ENCODE peak calls at places on chromosomes 16 and 17, in eight cellular contexts. One of them, this sample, is unnamed. For H3K4me1, the result is how much of the 10 kb centered on the place peaks cover.

GRCh38 chr16:30113031-30113710 is at the start of gene GDPD3:
- DNase-seq in tibial artery: no peak
- DNase-seq in cardiac muscle cell: no peak
- DNase-seq in tibial nerve: no peak
- DNase-seq in A549: no peak
- DNase-seq in PC-3: peak
- DNase-seq in ovary: peak
- DNase-seq in colonic mucosa: peak
- DNase-seq in this sample: no peak

GRCh38 chr16:7268182-7268581 is 64.5 kb upstream of the RBFOX1 start:
- DNase-seq in tibial artery: no peak
- DNase-seq in cardiac muscle cell: no peak
- DNase-seq in tibial nerve: no peak
- DNase-seq in A549: peak
- DNase-seq in PC-3: peak
- DNase-seq in ovary: no peak
- DNase-seq in colonic mucosa: peak
- DNase-seq in this sample: no peak

GRCh38 chr17:726331-726919 is 6.0 kb upstream of the TLCD3A start:
- DNase-seq in tibial artery: no peak
- DNase-seq in cardiac muscle cell: no peak
- DNase-seq in tibial nerve: no peak
- DNase-seq in A549: no peak
- DNase-seq in PC-3: no peak
- DNase-seq in ovary: no peak
- DNase-seq in colonic mucosa: peak
- DNase-seq in this sample: no peak

GRCh38 chr16:64196444-64196843 is 925.4 kb downstream of the CDH11 start:
- DNase-seq in tibial artery: no peak
- DNase-seq in cardiac muscle cell: peak
- DNase-seq in tibial nerve: no peak
- DNase-seq in A549: no peak
- DNase-seq in PC-3: no peak
- DNase-seq in ovary: no peak
- DNase-seq in colonic mucosa: no peak
- DNase-seq in this sample: no peak

GRCh38 chr17:7837375-7838290 is 3.6 kb downstream of the KDM6B start:
- DNase-seq in tibial artery: no peak
- DNase-seq in cardiac muscle cell: no peak
- DNase-seq in tibial nerve: no peak
- DNase-seq in A549: no peak
- DNase-seq in PC-3: no peak
- DNase-seq in ovary: no peak
- DNase-seq in colonic mucosa: no peak
- DNase-seq in this sample: no peak

GRCh38 chr16:80733366-80733901 is 71.0 kb downstream of the CDYL2 start:
- DNase-seq in tibial artery: no peak
- DNase-seq in cardiac muscle cell: no peak
- DNase-seq in tibial nerve: no peak
- DNase-seq in A549: no peak
- DNase-seq in PC-3: peak
- DNase-seq in ovary: no peak
- DNase-seq in colonic mucosa: no peak
- DNase-seq in this sample: no peak

GRCh38 chr17:6551909-6552768 is 4.2 kb downstream of the PITPNM3 start:
- DNase-seq in tibial artery: no peak
- DNase-seq in cardiac muscle cell: no peak
- DNase-seq in tibial nerve: no peak
- DNase-seq in A549: no peak
- DNase-seq in PC-3: peak
- DNase-seq in ovary: peak
- DNase-seq in colonic mucosa: peak
- DNase-seq in this sample: peak

GRCh38 chr16:70689035-70689969 is 3.4 kb upstream of the MTSS2 start:
- DNase-seq in tibial artery: peak
- DNase-seq in cardiac muscle cell: no peak
- DNase-seq in tibial nerve: no peak
- DNase-seq in A549: no peak
- DNase-seq in PC-3: no peak
- DNase-seq in ovary: peak
- DNase-seq in colonic mucosa: peak
- DNase-seq in this sample: no peak

GRCh38 chr17:65438708-65439294 is 122.6 kb downstream of the AXIN2 start:
- DNase-seq in tibial artery: no peak
- DNase-seq in cardiac muscle cell: no peak
- DNase-seq in tibial nerve: no peak
- DNase-seq in A549: no peak
- DNase-seq in PC-3: peak
- DNase-seq in ovary: no peak
- DNase-seq in colonic mucosa: no peak
- DNase-seq in this sample: no peak

GRCh38 chr16:10111156-10111761 is 71.0 kb downstream of the GRIN2A start:
- DNase-seq in tibial artery: no peak
- DNase-seq in cardiac muscle cell: no peak
- DNase-seq in tibial nerve: no peak
- DNase-seq in A549: no peak
- DNase-seq in PC-3: no peak
- DNase-seq in ovary: no peak
- DNase-seq in colonic mucosa: no peak
- DNase-seq in this sample: no peak

GRCh38 chr17:34645636-34646035 is 66.3 kb downstream of the TMEM132E start:
- DNase-seq in tibial artery: no peak
- DNase-seq in cardiac muscle cell: peak
- DNase-seq in tibial nerve: no peak
- DNase-seq in A549: no peak
- DNase-seq in PC-3: no peak
- DNase-seq in ovary: no peak
- DNase-seq in colonic mucosa: no peak
- DNase-seq in this sample: no peak

GRCh38 chr17:32803544-32803943 is 73.4 kb downstream of the MYO1D start:
- DNase-seq in tibial artery: no peak
- DNase-seq in cardiac muscle cell: peak
- DNase-seq in tibial nerve: no peak
- DNase-seq in A549: no peak
- DNase-seq in PC-3: no peak
- DNase-seq in ovary: no peak
- DNase-seq in colonic mucosa: no peak
- DNase-seq in this sample: no peak

GRCh38 chr16:2278272-2278608 is 10.3 kb upstream of the RNPS1 start:
- DNase-seq in tibial artery: no peak
- DNase-seq in cardiac muscle cell: no peak
- DNase-seq in tibial nerve: no peak
- DNase-seq in A549: no peak
- DNase-seq in PC-3: no peak
- DNase-seq in ovary: no peak
- DNase-seq in colonic mucosa: no peak
- DNase-seq in this sample: no peak

GRCh38 chr16:64089697-64090096 is 1032.2 kb downstream of the CDH11 start:
- DNase-seq in tibial artery: no peak
- DNase-seq in cardiac muscle cell: peak
- DNase-seq in tibial nerve: no peak
- DNase-seq in A549: peak
- DNase-seq in PC-3: peak
- DNase-seq in ovary: no peak
- DNase-seq in colonic mucosa: no peak
- DNase-seq in this sample: no peak

GRCh38 chr17:54771409-54771808 is 129.2 kb upstream of the TOM1L1 start:
- DNase-seq in tibial artery: no peak
- DNase-seq in cardiac muscle cell: no peak
- DNase-seq in tibial nerve: no peak
- DNase-seq in A549: no peak
- DNase-seq in PC-3: no peak
- DNase-seq in ovary: no peak
- DNase-seq in colonic mucosa: no peak
- DNase-seq in this sample: no peak

GRCh38 chr17:39632153-39632941 is 4.6 kb upstream of the STARD3 start:
- DNase-seq in tibial artery: no peak
- DNase-seq in cardiac muscle cell: no peak
- DNase-seq in tibial nerve: no peak
- DNase-seq in A549: no peak
- DNase-seq in PC-3: peak
- DNase-seq in ovary: no peak
- DNase-seq in colonic mucosa: peak
- DNase-seq in this sample: peak

GRCh38 chr17:20073056-20073979 is 64.2 kb downstream of the SPECC1 start:
- DNase-seq in tibial artery: peak
- DNase-seq in cardiac muscle cell: peak
- DNase-seq in tibial nerve: peak
- DNase-seq in A549: no peak
- DNase-seq in PC-3: no peak
- DNase-seq in ovary: peak
- DNase-seq in colonic mucosa: peak
- DNase-seq in this sample: no peak

GRCh38 chr17:78148286-78149016 is 2.3 kb downstream of the C17orf99 start:
- DNase-seq in tibial artery: no peak
- DNase-seq in cardiac muscle cell: no peak
- DNase-seq in tibial nerve: no peak
- DNase-seq in A549: no peak
- DNase-seq in PC-3: no peak
- DNase-seq in ovary: no peak
- DNase-seq in colonic mucosa: no peak
- DNase-seq in this sample: no peak

GRCh38 chr17:77436481-77436880 is 295.7 kb downstream of the SEC14L1 start:
- DNase-seq in tibial artery: no peak
- DNase-seq in cardiac muscle cell: no peak
- DNase-seq in tibial nerve: no peak
- DNase-seq in A549: no peak
- DNase-seq in PC-3: no peak
- DNase-seq in ovary: no peak
- DNase-seq in colonic mucosa: no peak
- DNase-seq in this sample: no peak

GRCh38 chr16:65756163-65756562 is 610.3 kb upstream of the CDH5 start:
- DNase-seq in tibial artery: no peak
- DNase-seq in cardiac muscle cell: no peak
- DNase-seq in tibial nerve: no peak
- DNase-seq in A549: no peak
- DNase-seq in PC-3: peak
- DNase-seq in ovary: no peak
- DNase-seq in colonic mucosa: no peak
- DNase-seq in this sample: no peak

GRCh38 chr17:4498461-4499397 is at the start of gene SPNS2:
- DNase-seq in tibial artery: peak
- DNase-seq in cardiac muscle cell: peak
- DNase-seq in tibial nerve: no peak
- DNase-seq in A549: peak
- DNase-seq in PC-3: peak
- DNase-seq in ovary: peak
- DNase-seq in colonic mucosa: peak
- DNase-seq in this sample: no peak

GRCh38 chr16:75022567-75022966 is 23.7 kb downstream of the ZNRF1 start:
- DNase-seq in tibial artery: no peak
- DNase-seq in cardiac muscle cell: no peak
- DNase-seq in tibial nerve: no peak
- DNase-seq in A549: no peak
- DNase-seq in PC-3: no peak
- DNase-seq in ovary: no peak
- DNase-seq in colonic mucosa: peak
- DNase-seq in this sample: no peak

GRCh38 chr16:75019007-75019406 is 20.2 kb downstream of the ZNRF1 start:
- DNase-seq in tibial artery: no peak
- DNase-seq in cardiac muscle cell: no peak
- DNase-seq in tibial nerve: no peak
- DNase-seq in A549: peak
- DNase-seq in PC-3: no peak
- DNase-seq in ovary: no peak
- DNase-seq in colonic mucosa: no peak
- DNase-seq in this sample: no peak

GRCh38 chr16:75019586-75019985 is 20.8 kb downstream of the ZNRF1 start:
- DNase-seq in tibial artery: no peak
- DNase-seq in cardiac muscle cell: no peak
- DNase-seq in tibial nerve: no peak
- DNase-seq in A549: no peak
- DNase-seq in PC-3: no peak
- DNase-seq in ovary: no peak
- DNase-seq in colonic mucosa: no peak
- DNase-seq in this sample: no peak

GRCh38 chr16:75023019-75023418 is 24.2 kb downstream of the ZNRF1 start:
- DNase-seq in tibial artery: no peak
- DNase-seq in cardiac muscle cell: no peak
- DNase-seq in tibial nerve: no peak
- DNase-seq in A549: no peak
- DNase-seq in PC-3: no peak
- DNase-seq in ovary: no peak
- DNase-seq in colonic mucosa: no peak
- DNase-seq in this sample: no peak

GRCh38 chr16:75021410-75021809 is 22.6 kb downstream of the ZNRF1 start:
- DNase-seq in tibial artery: no peak
- DNase-seq in cardiac muscle cell: no peak
- DNase-seq in tibial nerve: no peak
- DNase-seq in A549: no peak
- DNase-seq in PC-3: no peak
- DNase-seq in ovary: no peak
- DNase-seq in colonic mucosa: no peak
- DNase-seq in this sample: no peak
- TF ChIP-seq CTCF in tibial artery: no peak
- TF ChIP-seq CTCF in cardiac muscle cell: no peak
- TF ChIP-seq CTCF in tibial nerve: no peak
- TF ChIP-seq CTCF in A549: no peak
- TF ChIP-seq CTCF in PC-3: no peak
- TF ChIP-seq CTCF in ovary: no peak
- TF ChIP-seq CTCF in colonic mucosa: no peak
- TF ChIP-seq CTCF in this sample: no peak

DNA sequence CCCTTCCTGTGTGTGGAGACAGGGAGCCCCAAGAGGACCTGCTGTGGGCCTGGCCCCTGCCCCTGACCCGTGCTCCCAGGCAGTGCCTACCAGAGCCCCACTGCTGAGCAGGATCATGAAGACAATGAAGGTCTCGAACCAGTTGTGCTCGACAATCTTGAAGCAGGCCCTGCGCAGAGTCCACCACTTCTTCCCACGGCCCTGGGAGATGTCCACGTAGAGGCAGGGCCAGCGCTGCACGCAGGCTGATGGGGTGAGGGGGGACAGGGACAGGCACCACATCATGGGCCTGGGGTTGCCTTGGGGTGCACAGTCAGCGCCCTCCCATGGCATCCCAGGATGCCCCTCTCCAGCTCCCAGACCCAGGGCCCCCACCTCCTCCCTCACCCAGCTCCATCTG is 16.4 kb upstream of the CD79B start:
- DNase-seq in tibial artery: no peak
- DNase-seq in cardiac muscle cell: no peak
- DNase-seq in tibial nerve: no peak
- DNase-seq in A549: no peak
- DNase-seq in PC-3: no peak
- DNase-seq in ovary: no peak
- DNase-seq in colonic mucosa: no peak
- DNase-seq in this sample: no peak
- H3K4me1 ChIP-seq in tibial artery: under half
- H3K4me1 ChIP-seq in cardiac muscle cell: under half
- H3K4me1 ChIP-seq in tibial nerve: under half
- H3K4me1 ChIP-seq in A549: under half
- H3K4me1 ChIP-seq in PC-3: under half
- H3K4me1 ChIP-seq in ovary: under half
- H3K4me1 ChIP-seq in colonic mucosa: under half
- H3K4me1 ChIP-seq in this sample: under half

GRCh38 chr17:45794840-45795239 is 10.7 kb downstream of the CRHR1 start:
- DNase-seq in tibial artery: no peak
- DNase-seq in cardiac muscle cell: peak
- DNase-seq in tibial nerve: no peak
- DNase-seq in A549: peak
- DNase-seq in PC-3: peak
- DNase-seq in ovary: no peak
- DNase-seq in colonic mucosa: no peak
- DNase-seq in this sample: no peak
- TF ChIP-seq CTCF in tibial artery: no peak
- TF ChIP-seq CTCF in cardiac muscle cell: peak
- TF ChIP-seq CTCF in tibial nerve: no peak
- TF ChIP-seq CTCF in A549: no peak
- TF ChIP-seq CTCF in PC-3: peak
- TF ChIP-seq CTCF in ovary: no peak
- TF ChIP-seq CTCF in colonic mucosa: no peak
- TF ChIP-seq CTCF in this sample: no peak

GRCh38 chr16:27516360-27516759 is 33.4 kb downstream of the GTF3C1 start:
- DNase-seq in tibial artery: no peak
- DNase-seq in cardiac muscle cell: no peak
- DNase-seq in tibial nerve: no peak
- DNase-seq in A549: no peak
- DNase-seq in PC-3: no peak
- DNase-seq in ovary: no peak
- DNase-seq in colonic mucosa: no peak
- DNase-seq in this sample: no peak
- H3K4me1 ChIP-seq in tibial artery: under half
- H3K4me1 ChIP-seq in cardiac muscle cell: under half
- H3K4me1 ChIP-seq in tibial nerve: under half
- H3K4me1 ChIP-seq in A549: under half
- H3K4me1 ChIP-seq in PC-3: under half
- H3K4me1 ChIP-seq in ovary: under half
- H3K4me1 ChIP-seq in colonic mucosa: under half
- H3K4me1 ChIP-seq in this sample: under half

This sample was measured in breast epithelium.